ENCODE peak calls at places on chromosomes 1 and 21, in ten cellular contexts. One of them, this sample, is unnamed.

GRCh38 chr1:111204211-111204883 is 3.9 kb upstream of the DENND2D start:
- DNase-seq in hepatocyte: peak
- DNase-seq in lower leg skin: peak
- DNase-seq in upper lobe of right lung: peak
- DNase-seq in CD8-positive, alpha-beta T cell: peak
- DNase-seq in cardiac fibroblast: no peak
- DNase-seq in fibroblast of mammary gland: no peak
- DNase-seq in retinal pigment epithelial cell: no peak
- DNase-seq in K562: no peak
- DNase-seq in heart right ventricle: peak
- DNase-seq in this sample: peak

GRCh38 chr21:40686526-40686925 is 160.4 kb downstream of the DSCAM start:
- DNase-seq in K562: no peak
- DNase-seq in cardiac fibroblast: no peak
- DNase-seq in CD8-positive, alpha-beta T cell: no peak
- DNase-seq in upper lobe of right lung: no peak
- DNase-seq in fibroblast of mammary gland: no peak
- DNase-seq in retinal pigment epithelial cell: no peak
- DNase-seq in hepatocyte: no peak
- DNase-seq in heart right ventricle: no peak
- DNase-seq in lower leg skin: no peak
- DNase-seq in this sample: no peak

GRCh38 chr1:11944358-11944981 is 10.0 kb downstream of the PLOD1 start:
- DNase-seq in heart right ventricle: no peak
- DNase-seq in upper lobe of right lung: no peak
- DNase-seq in hepatocyte: peak
- DNase-seq in lower leg skin: no peak
- DNase-seq in cardiac fibroblast: no peak
- DNase-seq in K562: no peak
- DNase-seq in CD8-positive, alpha-beta T cell: no peak
- DNase-seq in retinal pigment epithelial cell: peak
- DNase-seq in fibroblast of mammary gland: no peak
- DNase-seq in this sample: no peak

GRCh38 chr1:42258218-42258617 is 76.8 kb downstream of the FOXJ3 start:
- DNase-seq in CD8-positive, alpha-beta T cell: no peak
- DNase-seq in heart right ventricle: no peak
- DNase-seq in hepatocyte: no peak
- DNase-seq in retinal pigment epithelial cell: no peak
- DNase-seq in K562: no peak
- DNase-seq in lower leg skin: no peak
- DNase-seq in cardiac fibroblast: no peak
- DNase-seq in fibroblast of mammary gland: no peak
- DNase-seq in upper lobe of right lung: no peak
- DNase-seq in this sample: peak

GRCh38 chr1:181347495-181348390 is 135.6 kb upstream of the CACNA1E start:
- DNase-seq in CD8-positive, alpha-beta T cell: no peak
- DNase-seq in hepatocyte: no peak
- DNase-seq in retinal pigment epithelial cell: no peak
- DNase-seq in fibroblast of mammary gland: no peak
- DNase-seq in lower leg skin: peak
- DNase-seq in K562: no peak
- DNase-seq in heart right ventricle: no peak
- DNase-seq in upper lobe of right lung: no peak
- DNase-seq in cardiac fibroblast: no peak
- DNase-seq in this sample: no peak

GRCh38 chr1:51622455-51622913 is 5.6 kb downstream of the OSBPL9 start:
- DNase-seq in fibroblast of mammary gland: peak
- DNase-seq in K562: peak
- DNase-seq in retinal pigment epithelial cell: no peak
- DNase-seq in cardiac fibroblast: peak
- DNase-seq in CD8-positive, alpha-beta T cell: no peak
- DNase-seq in lower leg skin: no peak
- DNase-seq in hepatocyte: peak
- DNase-seq in heart right ventricle: no peak
- DNase-seq in upper lobe of right lung: no peak
- DNase-seq in this sample: peak

GRCh38 chr1:67214420-67215174 is 48.3 kb downstream of the IL23R start:
- DNase-seq in heart right ventricle: no peak
- DNase-seq in K562: no peak
- DNase-seq in lower leg skin: no peak
- DNase-seq in retinal pigment epithelial cell: no peak
- DNase-seq in upper lobe of right lung: no peak
- DNase-seq in hepatocyte: peak
- DNase-seq in CD8-positive, alpha-beta T cell: peak
- DNase-seq in cardiac fibroblast: peak
- DNase-seq in fibroblast of mammary gland: peak
- DNase-seq in this sample: peak

GRCh38 chr1:61419167-61419566 is 305.8 kb downstream of the TM2D1 start:
- DNase-seq in CD8-positive, alpha-beta T cell: no peak
- DNase-seq in hepatocyte: no peak
- DNase-seq in retinal pigment epithelial cell: no peak
- DNase-seq in upper lobe of right lung: no peak
- DNase-seq in lower leg skin: no peak
- DNase-seq in K562: no peak
- DNase-seq in cardiac fibroblast: no peak
- DNase-seq in heart right ventricle: no peak
- DNase-seq in fibroblast of mammary gland: no peak
- DNase-seq in this sample: no peak

GRCh38 chr1:17605582-17606344 is 66.3 kb downstream of the ARHGEF10L start:
- DNase-seq in retinal pigment epithelial cell: no peak
- DNase-seq in lower leg skin: no peak
- DNase-seq in K562: no peak
- DNase-seq in CD8-positive, alpha-beta T cell: no peak
- DNase-seq in upper lobe of right lung: no peak
- DNase-seq in heart right ventricle: peak
- DNase-seq in fibroblast of mammary gland: no peak
- DNase-seq in cardiac fibroblast: peak
- DNase-seq in hepatocyte: peak
- DNase-seq in this sample: no peak

GRCh38 chr1:193657552-193657951 is 471.1 kb upstream of the B3GALT2 start:
- DNase-seq in heart right ventricle: no peak
- DNase-seq in upper lobe of right lung: no peak
- DNase-seq in fibroblast of mammary gland: no peak
- DNase-seq in K562: no peak
- DNase-seq in hepatocyte: peak
- DNase-seq in CD8-positive, alpha-beta T cell: no peak
- DNase-seq in retinal pigment epithelial cell: no peak
- DNase-seq in cardiac fibroblast: no peak
- DNase-seq in lower leg skin: no peak
- DNase-seq in this sample: no peak

GRCh38 chr1:55699151-55699695 is 484.1 kb upstream of the USP24 start:
- DNase-seq in heart right ventricle: no peak
- DNase-seq in retinal pigment epithelial cell: no peak
- DNase-seq in fibroblast of mammary gland: no peak
- DNase-seq in cardiac fibroblast: no peak
- DNase-seq in lower leg skin: no peak
- DNase-seq in K562: no peak
- DNase-seq in upper lobe of right lung: no peak
- DNase-seq in hepatocyte: no peak
- DNase-seq in CD8-positive, alpha-beta T cell: no peak
- DNase-seq in this sample: no peak

GRCh38 chr1:55700359-55701130 is 485.4 kb upstream of the USP24 start:
- DNase-seq in retinal pigment epithelial cell: peak
- DNase-seq in fibroblast of mammary gland: peak
- DNase-seq in lower leg skin: no peak
- DNase-seq in hepatocyte: no peak
- DNase-seq in K562: no peak
- DNase-seq in CD8-positive, alpha-beta T cell: no peak
- DNase-seq in upper lobe of right lung: no peak
- DNase-seq in heart right ventricle: no peak
- DNase-seq in cardiac fibroblast: peak
- DNase-seq in this sample: no peak

GRCh38 chr1:55698136-55698535 is 483.0 kb upstream of the USP24 start:
- DNase-seq in heart right ventricle: no peak
- DNase-seq in retinal pigment epithelial cell: no peak
- DNase-seq in upper lobe of right lung: no peak
- DNase-seq in hepatocyte: no peak
- DNase-seq in K562: no peak
- DNase-seq in lower leg skin: no peak
- DNase-seq in cardiac fibroblast: no peak
- DNase-seq in CD8-positive, alpha-beta T cell: no peak
- DNase-seq in fibroblast of mammary gland: no peak
- DNase-seq in this sample: no peak

GRCh38 chr1:55703726-55704363 is 488.7 kb upstream of the USP24 start:
- DNase-seq in retinal pigment epithelial cell: no peak
- DNase-seq in heart right ventricle: no peak
- DNase-seq in cardiac fibroblast: no peak
- DNase-seq in fibroblast of mammary gland: no peak
- DNase-seq in lower leg skin: no peak
- DNase-seq in K562: no peak
- DNase-seq in hepatocyte: no peak
- DNase-seq in upper lobe of right lung: no peak
- DNase-seq in CD8-positive, alpha-beta T cell: no peak
- DNase-seq in this sample: no peak

GRCh38 chr1:55702064-55702463 is 486.9 kb upstream of the USP24 start:
- DNase-seq in upper lobe of right lung: no peak
- DNase-seq in heart right ventricle: no peak
- DNase-seq in cardiac fibroblast: peak
- DNase-seq in fibroblast of mammary gland: peak
- DNase-seq in retinal pigment epithelial cell: no peak
- DNase-seq in lower leg skin: no peak
- DNase-seq in hepatocyte: peak
- DNase-seq in CD8-positive, alpha-beta T cell: no peak
- DNase-seq in K562: peak
- DNase-seq in this sample: peak
- TF ChIP-seq CTCF in upper lobe of right lung: peak
- TF ChIP-seq CTCF in heart right ventricle: peak
- TF ChIP-seq CTCF in cardiac fibroblast: peak
- TF ChIP-seq CTCF in fibroblast of mammary gland: peak
- TF ChIP-seq CTCF in retinal pigment epithelial cell: peak
- TF ChIP-seq CTCF in lower leg skin: no peak
- TF ChIP-seq CTCF in hepatocyte: peak
- TF ChIP-seq CTCF in CD8-positive, alpha-beta T cell: peak
- TF ChIP-seq CTCF in K562: peak
- TF ChIP-seq CTCF in this sample: peak

GRCh38 chr1:147504801-147505303 is 36.4 kb upstream of the BCL9 start:
- DNase-seq in cardiac fibroblast: peak
- DNase-seq in upper lobe of right lung: no peak
- DNase-seq in hepatocyte: peak
- DNase-seq in heart right ventricle: no peak
- DNase-seq in retinal pigment epithelial cell: peak
- DNase-seq in fibroblast of mammary gland: no peak
- DNase-seq in lower leg skin: no peak
- DNase-seq in K562: peak
- DNase-seq in CD8-positive, alpha-beta T cell: no peak
- DNase-seq in this sample: no peak
- H3K4me3 ChIP-seq in cardiac fibroblast: no peak
- H3K4me3 ChIP-seq in upper lobe of right lung: no peak
- H3K4me3 ChIP-seq in hepatocyte: no peak
- H3K4me3 ChIP-seq in heart right ventricle: peak
- H3K4me3 ChIP-seq in retinal pigment epithelial cell: peak
- H3K4me3 ChIP-seq in fibroblast of mammary gland: no peak
- H3K4me3 ChIP-seq in lower leg skin: no peak
- H3K4me3 ChIP-seq in K562: no peak
- H3K4me3 ChIP-seq in CD8-positive, alpha-beta T cell: no peak
- H3K4me3 ChIP-seq in this sample: no peak

DNA sequence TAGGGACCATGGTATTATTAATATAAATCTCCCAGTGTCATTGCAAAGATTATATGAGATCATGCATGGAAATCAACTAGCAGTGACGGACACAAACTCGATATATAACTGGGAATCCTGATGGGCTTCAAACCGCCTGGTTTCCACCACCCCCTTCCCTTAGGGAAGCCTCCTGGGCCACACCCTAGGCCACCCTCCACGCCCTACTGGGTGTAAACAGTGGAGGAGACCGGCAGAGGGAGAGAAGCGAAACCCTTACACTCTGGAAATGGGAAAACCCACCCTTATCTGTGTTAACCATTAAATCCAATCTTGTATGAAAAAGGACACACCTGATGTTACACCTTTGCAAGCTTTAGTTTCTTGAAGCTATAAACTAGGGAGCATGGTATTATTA is 591 bp upstream of the ZNHIT6 start:
- DNase-seq in hepatocyte: peak
- DNase-seq in CD8-positive, alpha-beta T cell: no peak
- DNase-seq in upper lobe of right lung: no peak
- DNase-seq in K562: peak
- DNase-seq in retinal pigment epithelial cell: no peak
- DNase-seq in cardiac fibroblast: no peak
- DNase-seq in fibroblast of mammary gland: no peak
- DNase-seq in lower leg skin: no peak
- DNase-seq in heart right ventricle: no peak
- DNase-seq in this sample: no peak
- TF ChIP-seq CTCF in hepatocyte: no peak
- TF ChIP-seq CTCF in CD8-positive, alpha-beta T cell: no peak
- TF ChIP-seq CTCF in upper lobe of right lung: no peak
- TF ChIP-seq CTCF in K562: peak
- TF ChIP-seq CTCF in retinal pigment epithelial cell: no peak
- TF ChIP-seq CTCF in cardiac fibroblast: no peak
- TF ChIP-seq CTCF in fibroblast of mammary gland: no peak
- TF ChIP-seq CTCF in lower leg skin: no peak
- TF ChIP-seq CTCF in heart right ventricle: no peak
- TF ChIP-seq CTCF in this sample: no peak

GRCh38 chr1:165917166-165917565 is 89.8 kb downstream of the UCK2 start:
- DNase-seq in fibroblast of mammary gland: no peak
- DNase-seq in K562: no peak
- DNase-seq in upper lobe of right lung: no peak
- DNase-seq in heart right ventricle: no peak
- DNase-seq in lower leg skin: peak
- DNase-seq in cardiac fibroblast: no peak
- DNase-seq in retinal pigment epithelial cell: no peak
- DNase-seq in hepatocyte: no peak
- DNase-seq in CD8-positive, alpha-beta T cell: no peak
- DNase-seq in this sample: no peak

GRCh38 chr1:165912638-165913037 is 85.2 kb downstream of the UCK2 start:
- DNase-seq in heart right ventricle: no peak
- DNase-seq in cardiac fibroblast: no peak
- DNase-seq in lower leg skin: peak
- DNase-seq in K562: no peak
- DNase-seq in retinal pigment epithelial cell: no peak
- DNase-seq in upper lobe of right lung: no peak
- DNase-seq in CD8-positive, alpha-beta T cell: no peak
- DNase-seq in hepatocyte: no peak
- DNase-seq in fibroblast of mammary gland: no peak
- DNase-seq in this sample: no peak

GRCh38 chr1:165914136-165914798 is 86.9 kb downstream of the UCK2 start:
- DNase-seq in upper lobe of right lung: no peak
- DNase-seq in hepatocyte: peak
- DNase-seq in CD8-positive, alpha-beta T cell: peak
- DNase-seq in K562: peak
- DNase-seq in fibroblast of mammary gland: peak
- DNase-seq in retinal pigment epithelial cell: peak
- DNase-seq in heart right ventricle: no peak
- DNase-seq in cardiac fibroblast: peak
- DNase-seq in lower leg skin: no peak
- DNase-seq in this sample: peak

GRCh38 chr1:165911609-165912281 is 84.3 kb downstream of the UCK2 start:
- DNase-seq in fibroblast of mammary gland: no peak
- DNase-seq in heart right ventricle: no peak
- DNase-seq in hepatocyte: no peak
- DNase-seq in CD8-positive, alpha-beta T cell: no peak
- DNase-seq in retinal pigment epithelial cell: no peak
- DNase-seq in cardiac fibroblast: no peak
- DNase-seq in lower leg skin: peak
- DNase-seq in K562: no peak
- DNase-seq in upper lobe of right lung: no peak
- DNase-seq in this sample: no peak

GRCh38 chr1:165915480-165916395 is 88.3 kb downstream of the UCK2 start:
- DNase-seq in hepatocyte: no peak
- DNase-seq in K562: no peak
- DNase-seq in heart right ventricle: no peak
- DNase-seq in retinal pigment epithelial cell: no peak
- DNase-seq in fibroblast of mammary gland: no peak
- DNase-seq in CD8-positive, alpha-beta T cell: no peak
- DNase-seq in upper lobe of right lung: no peak
- DNase-seq in lower leg skin: peak
- DNase-seq in cardiac fibroblast: no peak
- DNase-seq in this sample: no peak
- H3K4me3 ChIP-seq in hepatocyte: no peak
- H3K4me3 ChIP-seq in K562: no peak
- H3K4me3 ChIP-seq in heart right ventricle: no peak
- H3K4me3 ChIP-seq in retinal pigment epithelial cell: no peak
- H3K4me3 ChIP-seq in fibroblast of mammary gland: no peak
- H3K4me3 ChIP-seq in CD8-positive, alpha-beta T cell: no peak
- H3K4me3 ChIP-seq in upper lobe of right lung: no peak
- H3K4me3 ChIP-seq in lower leg skin: no peak
- H3K4me3 ChIP-seq in cardiac fibroblast: no peak
- H3K4me3 ChIP-seq in this sample: no peak

This sample was measured in GM12865.